ENCODE peak calls at places on chromosomes 13 and 19, in nine cellular contexts. M is right lobe of liver; U is H1; R is mesendoderm; P is gastrocnemius medialis; V is pancreas; W is CD4-positive, alpha-beta memory T cell; Z is neural progenitor cell; A is ovary. G is an unnamed sample.

GRCh38 chr19:29964171-29964570 is 22.1 kb downstream of the URI1 start:
- DNase-seq in P (no peak), V (no peak), U (no peak), A (no peak), M (no peak), W (no peak), Z (no peak), R (no peak), G (no peak)

GRCh38 chr13:113562866-113563265 is 21.7 kb upstream of the TFDP1 start:
- DNase-seq in M (no peak), Z (no peak), P (no peak), A (no peak), U (no peak), V (no peak), W (no peak), R (no peak), G (no peak)

GRCh38 chr19:55820037-55820436 is 11.8 kb downstream of the NLRP11 start:
- DNase-seq in P (no peak), V (no peak), Z (no peak), U (no peak), M (no peak), W (no peak), A (no peak), R (no peak), G (no peak)

GRCh38 chr13:29448124-29448685 is 147.3 kb downstream of the SLC7A1 start:
- DNase-seq in Z (no peak), R (no peak), W (no peak), V (no peak), U (no peak), M (no peak), A (no peak), P (no peak), G (no peak)

GRCh38 chr13:28611021-28611420 is 47.9 kb upstream of the POMP start:
- DNase-seq in M (no peak), A (no peak), W (no peak), P (no peak), U (no peak), R (no peak), Z (no peak), V (no peak), G (no peak)

GRCh38 chr19:48648134-48648533 is 2.1 kb upstream of the CA11 start:
- DNase-seq in A (no peak), Z (no peak), U (no peak), M (no peak), W (no peak), R (no peak), P (no peak), V (no peak), G (no peak)

GRCh38 chr19:27741236-27741635 is 1471.7 kb downstream of the UQCRFS1 start:
- DNase-seq in V (no peak), A (no peak), Z (no peak), M (no peak), W (no peak), U (no peak), P (no peak), R (no peak), G (no peak)

GRCh38 chr19:13102416-13102665 is 317 bp downstream of the LYL1 start:
- DNase-seq in V (no peak), Z (no peak), A (no peak), R (no peak), P (no peak), M (no peak), U (no peak), W (no peak), G (no peak)

GRCh38 chr13:74243637-74244526 is 109.7 kb upstream of the KLF12 start:
- DNase-seq in V (no peak), R (no peak), M (no peak), A (no peak), Z (no peak), W (no peak), U (no peak), P (no peak), G (no peak)
- H3K27ac ChIP-seq in V (no peak), R (no peak), M (no peak), A (no peak), Z (no peak), W (peak), U (no peak), P (no peak), G (peak)

DNA sequence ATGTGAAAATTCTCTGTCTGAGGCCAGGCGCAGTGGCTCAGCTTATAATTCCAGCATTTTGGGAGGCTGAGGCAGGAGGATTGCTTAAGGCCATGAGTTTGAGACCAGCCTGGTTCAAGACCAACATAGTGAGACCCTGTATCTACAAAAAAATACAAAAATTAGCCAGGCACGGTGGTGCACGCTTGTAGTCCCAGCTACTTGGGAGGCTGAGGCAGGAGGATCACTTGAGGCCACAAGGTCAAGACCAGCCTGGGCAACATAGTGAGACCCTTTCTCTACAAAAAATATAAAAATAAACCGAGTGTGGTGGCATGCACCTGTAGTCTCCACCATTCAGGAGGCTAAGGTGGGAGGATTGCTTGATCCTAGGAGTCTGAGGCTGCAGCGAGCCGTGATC is 2.2 kb upstream of the FCGBP start:
- DNase-seq in V (no peak), W (no peak), A (no peak), Z (no peak), M (no peak), P (no peak), U (no peak), R (no peak), G (no peak)
- H3K27ac ChIP-seq in V (no peak), W (peak), A (no peak), Z (no peak), M (no peak), P (no peak), U (no peak), R (no peak), G (peak)

GRCh38 chr19:19059837-19060611 is 3.8 kb upstream of the SLC25A42 start:
- DNase-seq in W (no peak), A (no peak), Z (no peak), R (no peak), V (no peak), M (no peak), U (no peak), P (no peak), G (no peak)
- H3K27ac ChIP-seq in W (no peak), A (no peak), Z (no peak), R (no peak), V (no peak), M (no peak), U (no peak), P (peak), G (no peak)

DNA sequence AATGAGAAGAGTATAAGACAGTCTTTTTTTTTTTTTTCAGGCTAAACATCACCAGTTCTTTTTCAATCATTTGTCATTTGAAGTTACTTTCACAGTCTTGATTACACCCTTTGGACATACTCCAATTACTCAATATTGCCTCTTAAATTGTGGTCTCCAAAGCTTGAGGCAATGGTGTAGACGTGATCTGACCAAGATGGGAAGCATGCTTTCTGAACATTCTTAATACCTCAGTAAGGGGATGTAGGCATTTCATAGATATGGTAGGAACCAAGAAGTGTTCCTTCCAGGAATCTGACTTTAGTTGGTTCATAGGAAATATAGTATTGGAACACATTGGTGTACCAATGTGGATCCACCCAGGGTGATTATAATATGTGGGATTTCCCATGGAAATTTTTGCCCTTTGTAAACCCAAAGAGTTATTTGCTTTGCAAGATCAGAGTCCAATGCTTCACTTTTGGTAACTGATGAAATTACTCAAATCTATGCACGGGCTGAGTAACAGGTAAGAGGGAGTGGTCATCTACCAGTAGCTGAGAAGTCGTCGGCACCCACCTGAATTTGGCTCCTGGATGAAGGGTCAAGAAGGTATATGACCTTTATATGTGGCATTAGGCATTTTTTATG is 62.2 kb downstream of the ERCC5 start:
- DNase-seq in R (no peak), W (no peak), Z (no peak), P (no peak), A (no peak), U (no peak), V (no peak), M (no peak), G (no peak)
- H3K27ac ChIP-seq in R (no peak), W (no peak), Z (no peak), P (no peak), A (no peak), U (no peak), V (no peak), M (peak), G (no peak)

DNA sequence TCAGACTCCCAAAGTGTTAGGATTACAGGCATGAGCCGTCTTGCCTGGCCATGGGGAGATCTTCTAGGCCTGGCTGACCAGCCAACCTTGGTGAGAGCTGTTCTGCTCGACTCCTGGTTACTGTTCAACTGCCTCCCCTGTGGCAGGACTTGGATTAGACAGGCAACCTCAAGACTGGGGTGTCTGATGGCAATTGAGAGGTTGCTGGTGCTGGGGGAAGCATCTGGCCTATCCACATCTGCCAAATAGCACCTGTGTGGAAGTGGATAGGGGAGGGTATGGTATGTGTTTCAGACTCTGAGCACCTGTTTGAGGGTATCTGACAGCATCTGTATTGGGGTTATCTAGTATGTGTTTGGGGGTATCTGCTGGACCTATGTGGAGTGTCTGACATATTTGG is 44.7 kb downstream of the ARHGEF18 start:
- DNase-seq in Z (no peak), V (no peak), R (no peak), W (no peak), M (no peak), U (no peak), A (no peak), P (no peak), G (no peak)
- H3K27ac ChIP-seq in Z (no peak), V (no peak), R (no peak), W (peak), M (no peak), U (no peak), A (no peak), P (no peak), G (peak)

GRCh38 chr13:38687246-38688229 is 661 bp downstream of the FREM2 start:
- DNase-seq in Z (peak), R (peak), V (peak), W (no peak), P (no peak), M (peak), A (no peak), U (no peak), G (no peak)
- H3K27ac ChIP-seq in Z (no peak), R (peak), V (peak), W (no peak), P (peak), M (no peak), A (no peak), U (no peak), G (no peak)

G was measured in naive thymus-derived CD4-positive, alpha-beta T cell.